ENCODE peak calls at places on chromosomes 7 and 10, in ten cellular contexts. One of them, this sample, is unnamed. For H3K4me1, the result is how much of the 10 kb centered on the place peaks cover.

GRCh38 chr7:114070246-114070645 is 151.4 kb upstream of the PPP1R3A start:
- DNase-seq in adipocyte: peak
- DNase-seq in neuronal stem cell: no peak
- DNase-seq in tibial artery: no peak
- DNase-seq in NT2/D1: no peak
- DNase-seq in IMR-90: no peak
- DNase-seq in aorta: no peak
- DNase-seq in A673: no peak
- DNase-seq in cardiac muscle cell: no peak
- DNase-seq in mesenchymal stem cell: no peak
- DNase-seq in this sample: no peak

GRCh38 chr7:15280078-15280734 is 281.6 kb downstream of the AGMO start:
- DNase-seq in NT2/D1: no peak
- DNase-seq in adipocyte: peak
- DNase-seq in A673: no peak
- DNase-seq in mesenchymal stem cell: no peak
- DNase-seq in tibial artery: no peak
- DNase-seq in neuronal stem cell: no peak
- DNase-seq in IMR-90: no peak
- DNase-seq in aorta: peak
- DNase-seq in cardiac muscle cell: no peak
- DNase-seq in this sample: no peak

GRCh38 chr10:124469956-124470484 is 8.4 kb downstream of the LHPP start:
- DNase-seq in cardiac muscle cell: no peak
- DNase-seq in NT2/D1: no peak
- DNase-seq in adipocyte: no peak
- DNase-seq in neuronal stem cell: peak
- DNase-seq in tibial artery: no peak
- DNase-seq in A673: no peak
- DNase-seq in aorta: no peak
- DNase-seq in IMR-90: no peak
- DNase-seq in mesenchymal stem cell: no peak
- DNase-seq in this sample: no peak

GRCh38 chr7:23759556-23760391 is 49.8 kb downstream of the STK31 start:
- DNase-seq in aorta: no peak
- DNase-seq in IMR-90: peak
- DNase-seq in neuronal stem cell: no peak
- DNase-seq in NT2/D1: no peak
- DNase-seq in adipocyte: no peak
- DNase-seq in tibial artery: no peak
- DNase-seq in cardiac muscle cell: no peak
- DNase-seq in A673: no peak
- DNase-seq in mesenchymal stem cell: no peak
- DNase-seq in this sample: peak

GRCh38 chr10:12351447-12351846 is 2.1 kb downstream of the CAMK1D start:
- DNase-seq in cardiac muscle cell: no peak
- DNase-seq in NT2/D1: no peak
- DNase-seq in aorta: no peak
- DNase-seq in IMR-90: no peak
- DNase-seq in A673: no peak
- DNase-seq in neuronal stem cell: no peak
- DNase-seq in adipocyte: no peak
- DNase-seq in tibial artery: no peak
- DNase-seq in mesenchymal stem cell: no peak
- DNase-seq in this sample: no peak

GRCh38 chr7:154741131-154741530 is 261.8 kb downstream of the PAXIP1 start:
- DNase-seq in IMR-90: no peak
- DNase-seq in tibial artery: no peak
- DNase-seq in adipocyte: no peak
- DNase-seq in aorta: no peak
- DNase-seq in mesenchymal stem cell: no peak
- DNase-seq in cardiac muscle cell: no peak
- DNase-seq in neuronal stem cell: no peak
- DNase-seq in NT2/D1: no peak
- DNase-seq in A673: no peak
- DNase-seq in this sample: no peak

GRCh38 chr10:86645111-86645445 is 9.3 kb upstream of the OPN4 start:
- DNase-seq in adipocyte: no peak
- DNase-seq in aorta: peak
- DNase-seq in mesenchymal stem cell: no peak
- DNase-seq in IMR-90: no peak
- DNase-seq in A673: no peak
- DNase-seq in cardiac muscle cell: no peak
- DNase-seq in neuronal stem cell: no peak
- DNase-seq in tibial artery: no peak
- DNase-seq in NT2/D1: no peak
- DNase-seq in this sample: no peak

GRCh38 chr10:11655839-11656238 is 44.4 kb upstream of the USP6NL start:
- DNase-seq in aorta: no peak
- DNase-seq in adipocyte: no peak
- DNase-seq in A673: peak
- DNase-seq in IMR-90: no peak
- DNase-seq in cardiac muscle cell: no peak
- DNase-seq in neuronal stem cell: no peak
- DNase-seq in mesenchymal stem cell: no peak
- DNase-seq in NT2/D1: no peak
- DNase-seq in tibial artery: no peak
- DNase-seq in this sample: no peak

GRCh38 chr7:2299131-2299829 is 15.0 kb downstream of the SNX8 start:
- DNase-seq in IMR-90: peak
- DNase-seq in mesenchymal stem cell: peak
- DNase-seq in neuronal stem cell: no peak
- DNase-seq in A673: no peak
- DNase-seq in NT2/D1: no peak
- DNase-seq in cardiac muscle cell: no peak
- DNase-seq in aorta: no peak
- DNase-seq in adipocyte: peak
- DNase-seq in tibial artery: peak
- DNase-seq in this sample: no peak

GRCh38 chr7:151135866-151136514 is 31.5 kb downstream of the GBX1 start:
- DNase-seq in mesenchymal stem cell: no peak
- DNase-seq in IMR-90: no peak
- DNase-seq in adipocyte: no peak
- DNase-seq in NT2/D1: no peak
- DNase-seq in A673: no peak
- DNase-seq in aorta: peak
- DNase-seq in tibial artery: no peak
- DNase-seq in neuronal stem cell: no peak
- DNase-seq in cardiac muscle cell: no peak
- DNase-seq in this sample: no peak

GRCh38 chr10:43230101-43230908 is 36.6 kb downstream of the RASGEF1A start:
- DNase-seq in adipocyte: no peak
- DNase-seq in tibial artery: no peak
- DNase-seq in NT2/D1: no peak
- DNase-seq in A673: no peak
- DNase-seq in cardiac muscle cell: no peak
- DNase-seq in neuronal stem cell: no peak
- DNase-seq in mesenchymal stem cell: no peak
- DNase-seq in aorta: peak
- DNase-seq in IMR-90: no peak
- DNase-seq in this sample: no peak

GRCh38 chr10:132984008-132984295 is 41.6 kb upstream of the CFAP46 start:
- DNase-seq in tibial artery: no peak
- DNase-seq in neuronal stem cell: no peak
- DNase-seq in mesenchymal stem cell: no peak
- DNase-seq in adipocyte: no peak
- DNase-seq in aorta: no peak
- DNase-seq in cardiac muscle cell: no peak
- DNase-seq in A673: no peak
- DNase-seq in NT2/D1: no peak
- DNase-seq in IMR-90: no peak
- DNase-seq in this sample: no peak

GRCh38 chr7:44187636-44188416 is 1.4 kb downstream of the GCK start:
- DNase-seq in aorta: no peak
- DNase-seq in adipocyte: no peak
- DNase-seq in neuronal stem cell: no peak
- DNase-seq in tibial artery: no peak
- DNase-seq in cardiac muscle cell: no peak
- DNase-seq in A673: no peak
- DNase-seq in IMR-90: no peak
- DNase-seq in NT2/D1: no peak
- DNase-seq in mesenchymal stem cell: no peak
- DNase-seq in this sample: no peak

GRCh38 chr7:18290223-18290622 is 205.3 kb upstream of the HDAC9 start:
- DNase-seq in IMR-90: no peak
- DNase-seq in mesenchymal stem cell: no peak
- DNase-seq in tibial artery: no peak
- DNase-seq in neuronal stem cell: no peak
- DNase-seq in A673: no peak
- DNase-seq in cardiac muscle cell: no peak
- DNase-seq in adipocyte: no peak
- DNase-seq in aorta: no peak
- DNase-seq in NT2/D1: no peak
- DNase-seq in this sample: no peak

GRCh38 chr10:65570143-65571010 is 1355.5 kb upstream of the LRRTM3 start:
- DNase-seq in neuronal stem cell: peak
- DNase-seq in A673: peak
- DNase-seq in NT2/D1: peak
- DNase-seq in adipocyte: no peak
- DNase-seq in IMR-90: peak
- DNase-seq in mesenchymal stem cell: peak
- DNase-seq in tibial artery: no peak
- DNase-seq in cardiac muscle cell: peak
- DNase-seq in aorta: peak
- DNase-seq in this sample: no peak

DNA sequence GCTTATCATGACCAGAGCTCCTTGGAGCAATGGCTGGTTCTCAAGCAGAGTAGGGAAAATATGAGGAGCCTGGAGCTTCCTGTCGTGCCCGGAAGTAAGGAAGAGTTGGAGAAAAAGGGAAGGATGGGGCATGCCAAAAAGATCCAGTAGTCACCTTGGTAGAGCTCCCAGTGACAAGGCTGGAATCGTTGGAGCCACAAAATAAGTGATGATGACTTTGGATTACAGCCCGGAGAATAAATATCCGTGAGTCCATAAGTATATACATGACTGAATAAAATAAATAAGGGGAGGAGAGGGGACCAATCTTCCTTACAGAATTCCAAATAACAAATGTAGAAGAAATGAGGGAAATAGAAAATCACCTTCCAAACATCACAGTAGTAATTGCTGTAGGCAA is 29.3 kb downstream of the LMTK2 start:
- DNase-seq in NT2/D1: no peak
- DNase-seq in cardiac muscle cell: no peak
- DNase-seq in mesenchymal stem cell: no peak
- DNase-seq in IMR-90: no peak
- DNase-seq in aorta: no peak
- DNase-seq in adipocyte: no peak
- DNase-seq in tibial artery: no peak
- DNase-seq in A673: no peak
- DNase-seq in neuronal stem cell: no peak
- DNase-seq in this sample: no peak
- H3K4me1 ChIP-seq in NT2/D1: under half
- H3K4me1 ChIP-seq in cardiac muscle cell: under half
- H3K4me1 ChIP-seq in mesenchymal stem cell: under half
- H3K4me1 ChIP-seq in IMR-90: under half
- H3K4me1 ChIP-seq in aorta: under half
- H3K4me1 ChIP-seq in adipocyte: under half
- H3K4me1 ChIP-seq in tibial artery: under half
- H3K4me1 ChIP-seq in A673: under half
- H3K4me1 ChIP-seq in neuronal stem cell: under half
- H3K4me1 ChIP-seq in this sample: under half

GRCh38 chr7:65475040-65475726 is 101.5 kb downstream of the ZNF92 start:
- DNase-seq in adipocyte: no peak
- DNase-seq in IMR-90: no peak
- DNase-seq in tibial artery: no peak
- DNase-seq in cardiac muscle cell: no peak
- DNase-seq in A673: no peak
- DNase-seq in aorta: no peak
- DNase-seq in neuronal stem cell: no peak
- DNase-seq in mesenchymal stem cell: no peak
- DNase-seq in NT2/D1: no peak
- DNase-seq in this sample: no peak
- H3K4me3 ChIP-seq in adipocyte: no peak
- H3K4me3 ChIP-seq in IMR-90: no peak
- H3K4me3 ChIP-seq in tibial artery: no peak
- H3K4me3 ChIP-seq in cardiac muscle cell: no peak
- H3K4me3 ChIP-seq in A673: no peak
- H3K4me3 ChIP-seq in aorta: no peak
- H3K4me3 ChIP-seq in neuronal stem cell: no peak
- H3K4me3 ChIP-seq in mesenchymal stem cell: no peak
- H3K4me3 ChIP-seq in NT2/D1: no peak
- H3K4me3 ChIP-seq in this sample: no peak

DNA sequence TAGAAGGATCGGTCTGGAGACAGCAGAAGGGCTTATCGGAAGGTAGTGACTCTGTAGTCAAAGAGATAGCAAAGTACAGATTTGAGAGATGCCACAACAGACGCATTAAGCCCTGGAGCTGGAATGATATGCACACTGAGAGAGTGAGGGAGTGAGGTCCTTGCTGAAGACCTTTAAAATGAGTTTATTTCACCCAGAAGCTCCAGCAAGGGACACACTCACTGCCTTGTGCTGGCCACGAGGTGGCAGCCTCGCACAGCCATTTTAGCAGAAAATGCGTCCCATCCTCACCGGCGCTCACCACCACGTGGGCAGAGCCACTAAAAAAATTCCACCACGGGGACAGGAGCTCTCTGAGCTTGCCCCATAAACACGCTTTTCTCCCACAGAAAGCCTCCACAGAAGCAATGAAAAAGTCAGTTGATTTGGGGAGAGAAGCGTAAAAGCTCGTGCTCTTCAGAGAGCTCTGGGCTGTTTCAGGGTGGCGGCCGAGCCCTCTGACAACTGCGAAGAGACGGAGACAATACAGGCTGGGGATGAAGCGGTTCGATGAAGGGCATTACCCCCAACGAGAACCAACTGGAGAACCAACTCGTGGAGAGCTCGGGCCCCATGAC is 163.0 kb upstream of the KLF14 start:
- DNase-seq in mesenchymal stem cell: peak
- DNase-seq in IMR-90: peak
- DNase-seq in cardiac muscle cell: peak
- DNase-seq in A673: peak
- DNase-seq in tibial artery: no peak
- DNase-seq in adipocyte: peak
- DNase-seq in aorta: peak
- DNase-seq in NT2/D1: peak
- DNase-seq in neuronal stem cell: peak
- DNase-seq in this sample: no peak
- H3K4me1 ChIP-seq in mesenchymal stem cell: under half
- H3K4me1 ChIP-seq in IMR-90: half or more
- H3K4me1 ChIP-seq in cardiac muscle cell: under half
- H3K4me1 ChIP-seq in A673: half or more
- H3K4me1 ChIP-seq in tibial artery: half or more
- H3K4me1 ChIP-seq in adipocyte: half or more
- H3K4me1 ChIP-seq in aorta: under half
- H3K4me1 ChIP-seq in NT2/D1: under half
- H3K4me1 ChIP-seq in neuronal stem cell: under half
- H3K4me1 ChIP-seq in this sample: half or more

DNA sequence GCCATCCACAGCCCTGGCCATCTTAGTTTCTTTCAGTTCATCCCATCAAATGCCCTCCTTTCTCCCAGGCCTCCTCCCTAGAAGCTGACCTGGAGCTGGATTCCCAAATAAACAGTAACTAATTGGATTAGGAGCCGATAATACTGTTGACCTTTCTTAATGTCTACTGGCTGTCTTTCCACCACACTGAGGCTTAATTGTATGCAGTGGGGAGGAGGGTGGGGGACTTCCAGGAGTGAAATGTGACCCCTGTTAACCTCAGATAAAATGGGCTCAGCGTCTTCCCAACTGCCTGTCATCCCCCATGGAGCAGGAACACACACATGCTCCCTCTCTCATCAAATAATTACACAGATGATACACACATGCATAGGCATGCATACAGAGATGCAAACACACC is 53.7 kb upstream of the LBX1 start:
- DNase-seq in neuronal stem cell: peak
- DNase-seq in cardiac muscle cell: no peak
- DNase-seq in tibial artery: no peak
- DNase-seq in adipocyte: no peak
- DNase-seq in IMR-90: no peak
- DNase-seq in mesenchymal stem cell: no peak
- DNase-seq in aorta: no peak
- DNase-seq in NT2/D1: no peak
- DNase-seq in A673: no peak
- DNase-seq in this sample: no peak
- H3K4me3 ChIP-seq in neuronal stem cell: no peak
- H3K4me3 ChIP-seq in cardiac muscle cell: no peak
- H3K4me3 ChIP-seq in tibial artery: no peak
- H3K4me3 ChIP-seq in adipocyte: no peak
- H3K4me3 ChIP-seq in IMR-90: no peak
- H3K4me3 ChIP-seq in mesenchymal stem cell: no peak
- H3K4me3 ChIP-seq in aorta: no peak
- H3K4me3 ChIP-seq in NT2/D1: no peak
- H3K4me3 ChIP-seq in A673: no peak
- H3K4me3 ChIP-seq in this sample: no peak

This sample was measured in RWPE2.